ENCODE peak calls at places on chromosomes 12 and 14, in six cellular contexts. D, W, Y, M, I and F are unnamed samples.

GRCh38 chr14:75306917-75307699 is 28.5 kb downstream of the FOS start:
- DNase-seq in D (peak), W (peak), Y (peak), M (peak), I (peak), F (peak)

GRCh38 chr12:49293056-49293956 is 1.6 kb upstream of the PRPH start:
- DNase-seq in D (no peak), W (no peak), Y (peak), M (peak), I (no peak), F (peak)

GRCh38 chr12:56129210-56129691 is 1.2 kb downstream of the ESYT1 start:
- DNase-seq in D (peak), W (peak), Y (peak), M (peak), I (peak), F (peak)

GRCh38 chr12:4331221-4331620 is 10.2 kb downstream of the TIGAR start:
- DNase-seq in D (no peak), W (no peak), Y (no peak), M (no peak), I (no peak), F (no peak)

GRCh38 chr14:93299831-93300230 is 33.0 kb downstream of the BTBD7 start:
- DNase-seq in D (no peak), W (no peak), Y (no peak), M (no peak), I (peak), F (no peak)

GRCh38 chr12:6367065-6367968 is 8.0 kb downstream of the SCNN1A start:
- DNase-seq in D (peak), W (no peak), Y (no peak), M (peak), I (no peak), F (no peak)

GRCh38 chr12:546265-546919 is 86.7 kb downstream of the B4GALNT3 start:
- DNase-seq in D (no peak), W (no peak), Y (no peak), M (no peak), I (no peak), F (peak)

GRCh38 chr14:93337884-93338283 is 5.0 kb upstream of the BTBD7 start:
- DNase-seq in D (no peak), W (no peak), Y (no peak), M (no peak), I (no peak), F (no peak)

GRCh38 chr14:67736771-67737170 is 35.1 kb downstream of the RDH12 start:
- DNase-seq in D (no peak), W (no peak), Y (no peak), M (no peak), I (no peak), F (no peak)

GRCh38 chr12:53058674-53059433 is 9.0 kb downstream of the TNS2 start:
- DNase-seq in D (no peak), W (no peak), Y (no peak), M (no peak), I (no peak), F (no peak)

GRCh38 chr12:94867066-94867855 is 136.2 kb downstream of the NDUFA12 start:
- DNase-seq in D (no peak), W (no peak), Y (no peak), M (no peak), I (no peak), F (no peak)

GRCh38 chr14:76760331-76761197 is 704 bp upstream of the VASH1 start:
- DNase-seq in D (no peak), W (no peak), Y (no peak), M (peak), I (no peak), F (no peak)

GRCh38 chr14:76762617-76763361 is 1.5 kb downstream of the VASH1 start:
- DNase-seq in D (no peak), W (peak), Y (no peak), M (no peak), I (no peak), F (no peak)

GRCh38 chr14:76761849-76762616 is 765 bp downstream of the VASH1 start:
- DNase-seq in D (no peak), W (peak), Y (no peak), M (no peak), I (no peak), F (no peak)

GRCh38 chr14:76761198-76761848 is at the start of gene VASH1:
- DNase-seq in D (no peak), W (peak), Y (peak), M (peak), I (peak), F (peak)

DNA sequence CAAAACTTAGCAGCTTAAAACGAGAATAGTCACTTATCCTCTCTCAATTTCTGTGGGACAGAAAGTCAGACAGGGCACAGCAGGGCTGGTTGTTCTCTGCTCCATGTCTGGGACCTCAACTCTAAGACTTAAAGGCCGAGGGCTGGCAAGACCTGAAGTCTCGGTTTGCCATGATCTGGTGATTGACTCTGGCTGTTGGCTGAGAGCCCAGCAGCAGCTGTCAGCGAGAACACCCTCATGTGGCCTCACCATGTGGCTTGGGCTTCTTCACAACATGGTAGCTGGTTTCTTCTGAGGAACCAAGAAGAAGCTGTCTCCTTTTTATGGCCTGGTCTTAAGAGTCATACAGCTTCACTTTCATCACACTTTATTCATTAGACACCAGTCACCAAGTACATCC is 1.7 kb upstream of the VASH1 start:
- DNase-seq in D (no peak), W (no peak), Y (no peak), M (peak), I (peak), F (no peak)
- TF ChIP-seq EZH2phosphoT487 in D (no peak), W (no peak), Y (no peak), M (no peak), I (no peak), F (no peak)

DNA sequence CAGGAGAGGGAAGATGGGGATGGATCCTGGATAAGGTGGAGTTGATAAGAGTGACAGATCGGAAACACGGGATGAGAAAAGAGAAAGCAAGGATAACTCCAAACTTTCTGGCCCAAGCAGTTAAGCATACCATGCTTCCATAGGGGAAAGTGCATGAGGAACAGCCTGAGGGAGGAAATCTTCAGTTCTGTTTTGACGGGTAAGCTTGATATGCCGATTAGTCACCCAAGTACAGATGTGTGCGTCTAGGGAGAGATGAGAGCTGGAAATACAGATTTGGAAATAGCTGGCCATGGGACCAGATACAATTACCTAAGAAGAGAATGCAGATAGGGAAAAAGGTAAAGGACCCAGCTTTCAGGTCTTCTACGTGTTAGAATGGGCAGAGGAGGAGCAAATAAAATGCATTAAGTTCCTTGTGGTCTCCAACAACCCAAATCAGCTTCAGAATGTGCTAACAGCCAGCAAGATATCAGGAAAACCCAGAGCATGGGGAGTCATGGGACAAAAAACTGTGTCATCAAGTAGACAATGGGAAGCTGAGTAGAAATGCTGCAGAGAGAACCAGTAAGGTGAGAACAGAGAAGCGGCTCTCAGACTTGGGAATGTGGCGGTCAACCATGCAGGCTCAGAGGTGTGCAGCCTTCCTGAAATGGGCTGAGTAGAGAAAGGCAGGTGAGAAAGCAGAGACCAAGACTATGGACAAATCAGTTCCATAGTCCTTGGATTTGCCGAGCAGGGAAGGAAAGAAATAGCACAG is 56.3 kb downstream of the PPP1R36 start:
- DNase-seq in D (no peak), W (no peak), Y (no peak), M (no peak), I (no peak), F (no peak)
- TF ChIP-seq EZH2phosphoT487 in D (no peak), W (no peak), Y (no peak), M (no peak), I (no peak), F (no peak)

GRCh38 chr12:66050283-66050576 is 80.3 kb downstream of the LLPH start:
- DNase-seq in D (no peak), W (no peak), Y (no peak), M (no peak), I (no peak), F (no peak)

GRCh38 chr12:66049538-66050282 is 80.8 kb downstream of the LLPH start:
- DNase-seq in D (no peak), W (no peak), Y (no peak), M (no peak), I (no peak), F (no peak)

GRCh38 chr12:66048218-66048842 is 82.2 kb downstream of the LLPH start:
- DNase-seq in D (no peak), W (no peak), Y (no peak), M (no peak), I (no peak), F (no peak)

GRCh38 chr12:66050610-66051009 is 79.9 kb downstream of the LLPH start:
- DNase-seq in D (no peak), W (no peak), Y (no peak), M (no peak), I (no peak), F (no peak)

DNA sequence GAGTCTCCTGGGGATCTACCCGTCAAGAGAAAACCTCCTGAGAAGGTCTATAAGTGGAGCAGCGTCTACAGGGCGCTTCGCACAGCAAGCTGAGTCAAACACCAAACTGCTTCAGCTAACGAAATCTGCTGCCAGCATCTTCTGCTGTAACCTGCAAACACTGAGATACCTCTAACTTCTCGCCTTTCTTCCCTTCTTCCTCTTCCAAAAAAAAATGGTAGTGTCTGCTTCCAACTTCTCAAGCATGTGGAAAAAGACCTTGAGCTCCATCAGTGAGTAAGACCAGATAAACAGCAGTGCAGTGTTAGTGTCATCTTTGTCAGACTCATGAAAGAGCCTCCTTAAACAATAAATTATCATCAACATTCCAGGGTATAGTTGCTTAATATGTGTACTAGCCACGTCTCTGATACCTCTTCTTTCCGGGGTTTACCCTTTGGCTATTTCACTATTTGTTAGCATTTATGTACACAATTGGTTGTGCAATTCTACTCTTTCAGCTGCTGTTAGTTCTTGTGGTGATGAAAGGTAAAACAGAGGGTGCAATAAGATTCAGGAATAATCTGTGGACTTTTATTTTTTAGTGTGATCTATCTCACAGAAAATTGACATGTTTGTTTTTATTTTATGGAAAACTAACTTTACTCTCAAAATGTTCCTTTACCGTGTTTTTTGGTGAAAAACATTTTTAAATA is 81.6 kb downstream of the LLPH start:
- DNase-seq in D (no peak), W (peak), Y (no peak), M (no peak), I (peak), F (no peak)
- TF ChIP-seq EZH2phosphoT487 in D (no peak), W (no peak), Y (no peak), M (no peak), I (no peak), F (no peak)

GRCh38 chr14:31080060-31080459 is 53.9 kb upstream of the STRN3 start:
- DNase-seq in D (no peak), W (no peak), Y (no peak), M (no peak), I (no peak), F (no peak)

GRCh38 chr14:31084385-31084784 is 58.2 kb upstream of the STRN3 start:
- DNase-seq in D (peak), W (no peak), Y (peak), M (no peak), I (no peak), F (peak)

GRCh38 chr14:31080489-31080888 is 54.3 kb upstream of the STRN3 start:
- DNase-seq in D (no peak), W (no peak), Y (no peak), M (no peak), I (no peak), F (no peak)

GRCh38 chr14:31083781-31084180 is 57.6 kb upstream of the STRN3 start:
- DNase-seq in D (peak), W (no peak), Y (peak), M (no peak), I (no peak), F (no peak)

GRCh38 chr14:31085027-31085426 is 58.8 kb upstream of the STRN3 start:
- DNase-seq in D (no peak), W (no peak), Y (no peak), M (no peak), I (no peak), F (no peak)
- TF ChIP-seq EZH2phosphoT487 in D (no peak), W (no peak), Y (no peak), M (no peak), I (no peak), F (no peak)

GRCh38 chr14:79514700-79515099 is 696.6 kb downstream of the DIO2 start:
- DNase-seq in D (no peak), W (peak), Y (no peak), M (no peak), I (peak), F (peak)
- TF ChIP-seq EZH2phosphoT487 in D (no peak), W (no peak), Y (no peak), M (no peak), I (no peak), F (no peak)

DNA sequence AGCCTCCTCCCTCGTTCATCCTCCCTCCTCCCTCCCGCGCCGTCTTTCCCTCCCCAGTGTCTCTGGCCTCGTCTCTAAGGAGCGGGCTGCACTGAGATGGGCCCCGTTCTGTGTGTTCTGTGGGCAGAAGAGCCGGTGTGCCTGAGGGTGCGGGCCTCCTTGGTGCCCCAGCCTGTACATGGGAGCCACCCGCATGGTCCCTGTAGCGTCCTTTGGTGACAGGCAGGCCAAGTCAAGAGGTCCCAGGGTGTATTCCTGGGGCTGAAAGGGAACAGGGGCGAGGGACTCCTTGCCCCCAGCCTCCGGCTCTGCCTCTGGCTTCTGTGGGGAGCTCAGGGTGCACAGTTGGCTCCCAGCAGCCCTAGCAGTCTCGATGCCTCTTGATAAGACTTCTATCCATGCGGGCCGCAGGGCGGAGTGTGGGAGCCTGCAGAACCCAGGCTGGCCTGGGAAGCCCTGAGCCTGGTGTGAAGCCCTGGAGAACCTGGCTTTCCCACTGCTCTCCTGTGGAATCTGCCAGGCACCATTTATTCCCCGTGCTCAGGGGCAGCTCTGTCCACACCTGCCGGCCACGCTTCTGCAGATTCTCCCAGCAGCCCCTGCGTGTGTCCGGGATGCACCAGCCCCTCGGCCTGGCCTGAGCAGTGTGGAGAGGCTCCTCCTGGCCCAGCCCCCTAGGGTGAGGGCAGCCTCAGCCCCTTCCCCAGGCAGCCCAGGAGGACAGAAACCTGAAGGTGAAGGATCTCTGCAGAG is 181.3 kb downstream of the KIF26A start:
- DNase-seq in D (no peak), W (no peak), Y (no peak), M (no peak), I (no peak), F (no peak)
- TF ChIP-seq EZH2phosphoT487 in D (no peak), W (no peak), Y (no peak), M (no peak), I (no peak), F (no peak)

GRCh38 chr12:2450553-2450952 is 344.2 kb upstream of the FKBP4 start:
- DNase-seq in D (no peak), W (no peak), Y (no peak), M (no peak), I (no peak), F (no peak)

GRCh38 chr12:2453076-2453806 is 341.5 kb upstream of the FKBP4 start:
- DNase-seq in D (no peak), W (peak), Y (no peak), M (no peak), I (no peak), F (no peak)

GRCh38 chr12:2449586-2449985 is 345.2 kb upstream of the FKBP4 start:
- DNase-seq in D (no peak), W (no peak), Y (no peak), M (no peak), I (no peak), F (no peak)

GRCh38 chr12:2451497-2451896 is 343.3 kb upstream of the FKBP4 start:
- DNase-seq in D (no peak), W (no peak), Y (no peak), M (no peak), I (no peak), F (no peak)

DNA sequence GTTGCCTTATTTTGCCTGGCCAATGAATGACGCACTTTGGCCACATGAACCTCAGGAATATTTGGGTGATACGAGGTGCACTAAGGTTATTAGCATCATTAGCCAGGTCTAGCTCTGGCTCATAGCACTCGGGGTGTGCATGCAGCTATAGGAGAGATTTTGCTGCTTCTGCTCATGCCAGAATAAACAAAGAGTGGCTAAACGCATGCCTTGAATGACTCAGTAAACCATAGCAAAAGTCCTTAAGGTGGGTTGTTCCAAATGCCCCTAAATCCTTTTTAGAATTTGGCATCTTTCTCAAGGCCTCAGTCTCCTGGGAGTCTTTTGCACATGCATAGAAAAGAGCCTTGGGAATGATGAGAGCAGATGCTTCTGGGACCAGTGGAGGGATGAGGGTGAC is 343.7 kb upstream of the FKBP4 start:
- DNase-seq in D (no peak), W (peak), Y (no peak), M (no peak), I (no peak), F (no peak)
- TF ChIP-seq EZH2phosphoT487 in D (no peak), W (no peak), Y (no peak), M (no peak), I (no peak), F (no peak)

DNA sequence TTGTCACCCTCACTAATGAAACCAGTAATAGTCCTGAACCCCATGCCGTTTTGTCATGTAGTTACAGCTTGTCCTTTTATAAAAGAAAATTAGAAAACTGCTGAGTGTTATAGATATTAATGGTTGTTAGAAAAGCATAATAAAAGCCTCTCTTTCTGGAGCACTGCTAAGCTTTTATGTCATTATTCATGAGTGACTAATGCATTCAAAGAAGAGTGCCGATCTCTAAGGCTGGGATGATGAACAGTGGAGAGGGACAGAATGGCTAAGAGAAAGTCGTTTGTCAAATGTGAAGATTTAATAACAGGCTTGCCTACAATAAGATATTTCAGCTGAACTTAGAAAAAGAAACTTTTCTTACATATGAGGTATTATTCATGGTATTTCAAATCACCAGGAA is 121.6 kb downstream of the MGAT4C start:
- DNase-seq in D (no peak), W (peak), Y (no peak), M (no peak), I (no peak), F (no peak)
- TF ChIP-seq EZH2phosphoT487 in D (no peak), W (no peak), Y (no peak), M (no peak), I (no peak), F (no peak)

GRCh38 chr12:122265433-122265832 is 861 bp downstream of the VPS33A start:
- DNase-seq in D (peak), W (peak), Y (peak), M (no peak), I (no peak), F (no peak)
- TF ChIP-seq EZH2phosphoT487 in D (no peak), W (no peak), Y (no peak), M (no peak), I (no peak), F (no peak)

GRCh38 chr14:101350021-101350420 is 211.3 kb upstream of the DIO3 start:
- DNase-seq in D (no peak), W (no peak), Y (no peak), M (no peak), I (no peak), F (no peak)

GRCh38 chr14:101351769-101352168 is 209.5 kb upstream of the DIO3 start:
- DNase-seq in D (no peak), W (no peak), Y (no peak), M (no peak), I (no peak), F (no peak)

GRCh38 chr14:101351146-101351545 is 210.1 kb upstream of the DIO3 start:
- DNase-seq in D (no peak), W (no peak), Y (no peak), M (no peak), I (no peak), F (no peak)

GRCh38 chr14:101349108-101349507 is 212.2 kb upstream of the DIO3 start:
- DNase-seq in D (no peak), W (no peak), Y (no peak), M (no peak), I (no peak), F (no peak)

GRCh38 chr14:101350710-101351109 is 210.6 kb upstream of the DIO3 start:
- DNase-seq in D (no peak), W (no peak), Y (no peak), M (no peak), I (no peak), F (peak)
- TF ChIP-seq EZH2phosphoT487 in D (no peak), W (no peak), Y (no peak), M (no peak), I (no peak), F (no peak)